ENCODE peak calls at places on chromosomes 7 and 10, in nine cellular contexts. A, U, G, J, N, T, X, D and Y are unnamed samples.

GRCh38 chr7:123208793-123209192 is 9.0 kb upstream of the SLC13A1 start:
- DNase-seq in A (no peak), U (no peak), G (peak; percentile 17), J (no peak), N (no peak), T (peak; percentile 58), X (no peak), D (no peak), Y (peak; percentile 15)

GRCh38 chr10:80315391-80315790 is 25.9 kb upstream of the MAT1A start:
- DNase-seq in A (no peak), U (no peak), G (no peak), J (no peak), N (no peak), T (no peak), X (peak; percentile 74), D (no peak), Y (no peak)

GRCh38 chr10:119131512-119132240 is 27.8 kb downstream of the DENND10 start:
- DNase-seq in A (no peak), U (no peak), G (no peak), J (no peak), N (no peak), T (peak; percentile 69), X (no peak), D (peak; percentile 18), Y (no peak)

GRCh38 chr7:120951826-120952225 is 1.2 kb downstream of the ING3 start:
- DNase-seq in A (no peak), U (no peak), G (no peak), J (no peak), N (no peak), T (no peak), X (no peak), D (no peak), Y (no peak)

GRCh38 chr10:35639651-35640311 is 2.3 kb downstream of the FZD8 start:
- DNase-seq in A (peak; percentile 20), U (no peak), G (peak; percentile 42), J (peak; percentile 70), N (peak; percentile 79), T (peak; percentile 43), X (peak; percentile 76), D (peak; percentile 44), Y (peak; percentile 53)

GRCh38 chr10:10902951-10903350 is 114.7 kb upstream of the CELF2 start:
- DNase-seq in A (no peak), U (no peak), G (no peak), J (no peak), N (no peak), T (no peak), X (no peak), D (no peak), Y (no peak)

GRCh38 chr7:158267737-158268435 is 319.7 kb downstream of the PTPRN2 start:
- DNase-seq in A (no peak), U (no peak), G (peak; percentile 7), J (peak; percentile 40), N (peak; percentile 27), T (no peak), X (peak; percentile 64), D (no peak), Y (no peak)

GRCh38 chr7:115099906-115100305 is 178.0 kb downstream of the MDFIC start:
- DNase-seq in A (no peak), U (peak; percentile 23), G (no peak), J (no peak), N (no peak), T (peak; percentile 78), X (no peak), D (peak; percentile 40), Y (peak; percentile 76)

GRCh38 chr7:27181795-27182275 is 3.2 kb downstream of the HOXA11 start:
- DNase-seq in A (no peak), U (no peak), G (peak; percentile 7), J (peak; percentile 51), N (peak; percentile 33), T (no peak), X (peak; percentile 29), D (no peak), Y (no peak)

GRCh38 chr7:31134246-31135188 is 82.4 kb downstream of the ADCYAP1R1 start:
- DNase-seq in A (peak; percentile 64), U (peak; percentile 67), G (peak; percentile 79), J (peak; percentile 71), N (no peak), T (peak; percentile 77), X (peak; percentile 78), D (peak; percentile 62), Y (peak; percentile 74)

DNA sequence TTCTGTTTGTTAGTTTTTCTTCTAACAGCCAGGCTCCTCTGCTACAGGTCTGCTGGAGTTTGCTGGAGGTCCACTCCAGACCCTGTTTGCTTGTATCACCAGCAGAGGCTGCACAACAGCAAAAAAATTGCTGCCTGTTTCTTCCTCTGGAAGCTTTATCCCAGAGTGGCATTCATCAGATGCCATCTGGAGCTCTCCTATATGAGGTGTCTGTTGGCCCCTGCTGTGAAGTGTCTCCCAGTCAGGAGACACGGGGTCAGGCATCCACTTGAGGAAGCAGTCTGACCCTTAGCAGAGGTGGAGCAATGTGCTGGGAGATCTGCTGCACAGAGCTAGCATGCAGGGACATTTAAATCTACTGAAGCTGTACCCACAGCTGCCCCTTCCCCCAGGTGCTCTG is 26.7 kb upstream of the CROT start:
- DNase-seq in A (no peak), U (no peak), G (no peak), J (no peak), N (no peak), T (no peak), X (no peak), D (no peak), Y (peak; percentile 19)
- TF ChIP-seq CTCF in A (no peak), U (peak; percentile 5), G (no peak), J (no peak), N (no peak), T (no peak), X (no peak), D (no peak), Y (peak; percentile 21)

GRCh38 chr7:151008511-151009323 is 15.6 kb downstream of the ATG9B start:
- DNase-seq in A (no peak), U (peak; percentile 41), G (peak; percentile 63), J (peak; percentile 83), N (peak; percentile 96), T (peak; percentile 65), X (peak; percentile 93), D (peak; percentile 24), Y (peak; percentile 42)

GRCh38 chr7:151010307-151011096 is 13.8 kb downstream of the ATG9B start:
- DNase-seq in A (no peak), U (no peak), G (no peak), J (no peak), N (peak; percentile 85), T (no peak), X (no peak), D (peak; percentile 16), Y (no peak)

GRCh38 chr7:151010002-151010306 is 14.3 kb downstream of the ATG9B start:
- DNase-seq in A (no peak), U (no peak), G (no peak), J (no peak), N (no peak), T (no peak), X (no peak), D (no peak), Y (no peak)

GRCh38 chr7:151008143-151008510 is 16.2 kb downstream of the ATG9B start:
- DNase-seq in A (no peak), U (no peak), G (peak; percentile 9), J (no peak), N (no peak), T (no peak), X (no peak), D (no peak), Y (no peak)

DNA sequence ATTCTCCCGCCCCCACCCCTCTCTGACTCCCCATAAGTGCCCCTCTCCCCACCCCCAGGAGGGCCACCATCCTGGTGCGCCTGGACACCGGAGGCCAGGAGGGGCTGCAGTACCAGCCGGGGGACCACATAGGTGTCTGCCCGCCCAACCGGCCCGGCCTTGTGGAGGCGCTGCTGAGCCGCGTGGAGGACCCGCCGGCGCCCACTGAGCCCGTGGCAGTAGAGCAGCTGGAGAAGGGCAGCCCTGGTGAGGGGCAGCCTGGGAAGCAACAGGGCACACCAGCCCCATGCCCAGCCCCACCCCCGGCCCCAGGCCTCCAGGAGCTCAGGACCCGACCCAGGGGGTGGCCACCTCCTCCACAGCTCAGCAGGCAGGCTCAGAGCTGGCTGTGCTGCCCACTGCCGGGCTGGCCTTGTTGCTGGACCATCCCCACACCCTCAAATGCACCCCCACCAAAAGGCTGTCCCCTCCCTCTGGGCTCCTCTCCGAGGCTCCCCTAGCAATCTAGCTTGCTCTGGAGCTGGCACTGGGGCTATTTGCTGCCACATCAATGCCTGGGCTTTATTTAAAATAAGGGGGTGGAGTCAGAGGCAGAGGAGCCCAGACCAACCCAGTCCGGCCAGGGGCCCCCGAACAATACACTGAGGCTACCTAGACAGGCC is 14.8 kb downstream of the ATG9B start:
- DNase-seq in A (no peak), U (no peak), G (no peak), J (no peak), N (no peak), T (no peak), X (no peak), D (no peak), Y (no peak)
- H3K4me3 ChIP-seq in A (no peak overlapping the region), U (no peak overlapping the region), G (no peak overlapping the region), J (no peak overlapping the region), N (no peak overlapping the region), T (no peak overlapping the region), X (no peak overlapping the region), D (no peak overlapping the region), Y (no peak overlapping the region)

GRCh38 chr7:112504093-112504695 is 23.4 kb downstream of the LSMEM1 start:
- DNase-seq in A (no peak), U (no peak), G (no peak), J (no peak), N (no peak), T (no peak), X (no peak), D (no peak), Y (no peak)

GRCh38 chr7:112502700-112503099 is 21.9 kb downstream of the LSMEM1 start:
- DNase-seq in A (no peak), U (no peak), G (no peak), J (no peak), N (no peak), T (no peak), X (no peak), D (no peak), Y (no peak)

GRCh38 chr7:112508404-112508803 is 27.6 kb downstream of the LSMEM1 start:
- DNase-seq in A (no peak), U (no peak), G (no peak), J (no peak), N (no peak), T (no peak), X (no peak), D (no peak), Y (no peak)

GRCh38 chr7:112503361-112504023 is 22.7 kb downstream of the LSMEM1 start:
- DNase-seq in A (no peak), U (no peak), G (no peak), J (no peak), N (no peak), T (no peak), X (no peak), D (no peak), Y (no peak)

DNA sequence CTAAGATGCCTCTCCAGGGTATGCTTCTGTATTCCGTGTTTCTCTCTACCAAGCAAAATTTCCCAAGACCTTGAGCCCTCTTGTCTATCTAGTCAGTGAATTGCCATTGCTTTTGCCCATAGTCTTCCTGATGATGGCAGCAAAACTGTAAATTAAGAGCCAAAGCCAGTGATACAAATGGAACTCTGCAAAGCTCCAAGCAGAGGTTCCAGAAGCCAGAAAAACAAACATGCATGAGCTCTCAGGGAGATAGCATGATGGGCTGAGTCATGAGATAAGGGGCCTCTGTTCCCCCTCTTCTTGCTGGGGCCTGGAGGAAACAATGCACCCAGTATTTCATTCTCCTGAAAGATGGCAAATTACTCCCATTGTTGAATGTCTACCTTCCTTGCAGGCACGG is 24.7 kb downstream of the LSMEM1 start:
- DNase-seq in A (no peak), U (no peak), G (no peak), J (no peak), N (no peak), T (no peak), X (no peak), D (no peak), Y (no peak)
- TF ChIP-seq CTCF in A (no peak), U (no peak), G (no peak), J (no peak), N (no peak), T (no peak), X (no peak), D (no peak), Y (no peak)

GRCh38 chr10:6706725-6707124 is 126.6 kb upstream of the PRKCQ start:
- DNase-seq in A (no peak), U (no peak), G (no peak), J (no peak), N (no peak), T (no peak), X (no peak), D (no peak), Y (no peak)
- H3K4me3 ChIP-seq in A (no peak overlapping the region), U (no peak overlapping the region), G (no peak overlapping the region), J (no peak overlapping the region), N (no peak overlapping the region), T (no peak overlapping the region), X (no peak overlapping the region), D (no peak overlapping the region), Y (no peak overlapping the region)